ENCODE peak calls at places on chromosomes 1 and 21, in ten cellular contexts. One of them, this sample, is unnamed. For H3K4me1, the result is how much of the 10 kb centered on the place peaks cover.

GRCh38 chr1:173297798-173298391 is 90.8 kb upstream of the TNFSF4 start:
- DNase-seq in suprapubic skin: no peak
- DNase-seq in K562: no peak
- DNase-seq in H1: no peak
- DNase-seq in sigmoid colon: no peak
- DNase-seq in upper lobe of left lung: no peak
- DNase-seq in GM12878: peak
- DNase-seq in stomach: no peak
- DNase-seq in SK-N-SH: no peak
- DNase-seq in transverse colon: no peak
- DNase-seq in this sample: no peak

GRCh38 chr1:72282271-72282656 is at the start of gene NEGR1:
- DNase-seq in SK-N-SH: peak
- DNase-seq in H1: peak
- DNase-seq in K562: no peak
- DNase-seq in suprapubic skin: peak
- DNase-seq in transverse colon: peak
- DNase-seq in stomach: no peak
- DNase-seq in GM12878: no peak
- DNase-seq in upper lobe of left lung: peak
- DNase-seq in sigmoid colon: peak
- DNase-seq in this sample: peak

GRCh38 chr1:226608699-226609505 is 60.3 kb downstream of the STUM start:
- DNase-seq in upper lobe of left lung: peak
- DNase-seq in sigmoid colon: peak
- DNase-seq in suprapubic skin: no peak
- DNase-seq in H1: peak
- DNase-seq in GM12878: no peak
- DNase-seq in K562: peak
- DNase-seq in stomach: peak
- DNase-seq in SK-N-SH: peak
- DNase-seq in transverse colon: peak
- DNase-seq in this sample: no peak

GRCh38 chr21:24225432-24225831 is 1381.8 kb downstream of the MRPL39 start:
- DNase-seq in transverse colon: no peak
- DNase-seq in GM12878: no peak
- DNase-seq in SK-N-SH: no peak
- DNase-seq in H1: no peak
- DNase-seq in upper lobe of left lung: no peak
- DNase-seq in suprapubic skin: no peak
- DNase-seq in K562: no peak
- DNase-seq in sigmoid colon: no peak
- DNase-seq in stomach: no peak
- DNase-seq in this sample: no peak

GRCh38 chr21:42732033-42732410 is 78.6 kb downstream of the PDE9A start:
- DNase-seq in stomach: no peak
- DNase-seq in K562: no peak
- DNase-seq in suprapubic skin: no peak
- DNase-seq in transverse colon: peak
- DNase-seq in upper lobe of left lung: peak
- DNase-seq in GM12878: no peak
- DNase-seq in sigmoid colon: peak
- DNase-seq in SK-N-SH: no peak
- DNase-seq in H1: no peak
- DNase-seq in this sample: no peak

GRCh38 chr1:89022167-89022959 is at the start of gene GBP3:
- DNase-seq in transverse colon: no peak
- DNase-seq in sigmoid colon: no peak
- DNase-seq in GM12878: peak
- DNase-seq in H1: no peak
- DNase-seq in SK-N-SH: no peak
- DNase-seq in suprapubic skin: no peak
- DNase-seq in upper lobe of left lung: no peak
- DNase-seq in K562: no peak
- DNase-seq in stomach: no peak
- DNase-seq in this sample: no peak

GRCh38 chr21:41761211-41762181 is 5.4 kb downstream of the RIPK4 start:
- DNase-seq in stomach: peak
- DNase-seq in transverse colon: no peak
- DNase-seq in sigmoid colon: peak
- DNase-seq in suprapubic skin: no peak
- DNase-seq in H1: no peak
- DNase-seq in GM12878: no peak
- DNase-seq in K562: no peak
- DNase-seq in upper lobe of left lung: peak
- DNase-seq in SK-N-SH: no peak
- DNase-seq in this sample: no peak

GRCh38 chr1:2072109-2072806 is 22.0 kb downstream of the PRKCZ start:
- DNase-seq in suprapubic skin: no peak
- DNase-seq in GM12878: no peak
- DNase-seq in K562: no peak
- DNase-seq in stomach: no peak
- DNase-seq in upper lobe of left lung: peak
- DNase-seq in H1: no peak
- DNase-seq in sigmoid colon: no peak
- DNase-seq in SK-N-SH: no peak
- DNase-seq in transverse colon: peak
- DNase-seq in this sample: no peak

GRCh38 chr21:39064325-39065012 is 118.8 kb downstream of the PSMG1 start:
- DNase-seq in H1: no peak
- DNase-seq in SK-N-SH: no peak
- DNase-seq in GM12878: no peak
- DNase-seq in suprapubic skin: no peak
- DNase-seq in K562: no peak
- DNase-seq in stomach: no peak
- DNase-seq in transverse colon: no peak
- DNase-seq in upper lobe of left lung: no peak
- DNase-seq in sigmoid colon: no peak
- DNase-seq in this sample: no peak

GRCh38 chr21:39066829-39067785 is 116.1 kb downstream of the PSMG1 start:
- DNase-seq in H1: no peak
- DNase-seq in stomach: no peak
- DNase-seq in GM12878: no peak
- DNase-seq in sigmoid colon: no peak
- DNase-seq in K562: no peak
- DNase-seq in transverse colon: no peak
- DNase-seq in suprapubic skin: no peak
- DNase-seq in SK-N-SH: no peak
- DNase-seq in upper lobe of left lung: no peak
- DNase-seq in this sample: no peak

GRCh38 chr21:39062196-39062900 is 120.9 kb downstream of the PSMG1 start:
- DNase-seq in H1: no peak
- DNase-seq in GM12878: no peak
- DNase-seq in suprapubic skin: no peak
- DNase-seq in stomach: no peak
- DNase-seq in K562: no peak
- DNase-seq in sigmoid colon: no peak
- DNase-seq in SK-N-SH: no peak
- DNase-seq in transverse colon: no peak
- DNase-seq in upper lobe of left lung: peak
- DNase-seq in this sample: no peak

GRCh38 chr21:39063517-39063916 is 119.7 kb downstream of the PSMG1 start:
- DNase-seq in GM12878: no peak
- DNase-seq in suprapubic skin: no peak
- DNase-seq in H1: no peak
- DNase-seq in stomach: no peak
- DNase-seq in K562: no peak
- DNase-seq in SK-N-SH: no peak
- DNase-seq in transverse colon: no peak
- DNase-seq in sigmoid colon: no peak
- DNase-seq in upper lobe of left lung: no peak
- DNase-seq in this sample: no peak

GRCh38 chr21:39065912-39066311 is 117.3 kb downstream of the PSMG1 start:
- DNase-seq in sigmoid colon: no peak
- DNase-seq in stomach: no peak
- DNase-seq in transverse colon: no peak
- DNase-seq in GM12878: no peak
- DNase-seq in H1: no peak
- DNase-seq in suprapubic skin: no peak
- DNase-seq in K562: no peak
- DNase-seq in upper lobe of left lung: no peak
- DNase-seq in SK-N-SH: no peak
- DNase-seq in this sample: no peak
- TF ChIP-seq POLR2AphosphoS5 in sigmoid colon: no peak
- TF ChIP-seq POLR2AphosphoS5 in stomach: no peak
- TF ChIP-seq POLR2AphosphoS5 in transverse colon: no peak
- TF ChIP-seq POLR2AphosphoS5 in GM12878: no peak
- TF ChIP-seq POLR2AphosphoS5 in H1: no peak
- TF ChIP-seq POLR2AphosphoS5 in suprapubic skin: no peak
- TF ChIP-seq POLR2AphosphoS5 in K562: no peak
- TF ChIP-seq POLR2AphosphoS5 in upper lobe of left lung: no peak
- TF ChIP-seq POLR2AphosphoS5 in SK-N-SH: no peak
- TF ChIP-seq POLR2AphosphoS5 in this sample: no peak

GRCh38 chr1:182633657-182634281 is 29.6 kb upstream of the RGS16 start:
- DNase-seq in transverse colon: no peak
- DNase-seq in suprapubic skin: no peak
- DNase-seq in K562: no peak
- DNase-seq in GM12878: no peak
- DNase-seq in sigmoid colon: no peak
- DNase-seq in stomach: no peak
- DNase-seq in upper lobe of left lung: no peak
- DNase-seq in H1: no peak
- DNase-seq in SK-N-SH: peak
- DNase-seq in this sample: no peak
- TF ChIP-seq EP300 in transverse colon: no peak
- TF ChIP-seq EP300 in suprapubic skin: no peak
- TF ChIP-seq EP300 in K562: no peak
- TF ChIP-seq EP300 in GM12878: no peak
- TF ChIP-seq EP300 in sigmoid colon: no peak
- TF ChIP-seq EP300 in stomach: no peak
- TF ChIP-seq EP300 in upper lobe of left lung: no peak
- TF ChIP-seq EP300 in H1: no peak
- TF ChIP-seq EP300 in SK-N-SH: peak
- TF ChIP-seq EP300 in this sample: no peak

GRCh38 chr1:5619469-5619868 is 372.8 kb downstream of the NPHP4 start:
- DNase-seq in suprapubic skin: no peak
- DNase-seq in transverse colon: no peak
- DNase-seq in upper lobe of left lung: no peak
- DNase-seq in K562: no peak
- DNase-seq in H1: no peak
- DNase-seq in stomach: no peak
- DNase-seq in sigmoid colon: no peak
- DNase-seq in SK-N-SH: no peak
- DNase-seq in GM12878: no peak
- DNase-seq in this sample: peak

GRCh38 chr1:5616366-5617178 is 375.7 kb downstream of the NPHP4 start:
- DNase-seq in GM12878: no peak
- DNase-seq in transverse colon: no peak
- DNase-seq in stomach: no peak
- DNase-seq in H1: peak
- DNase-seq in SK-N-SH: no peak
- DNase-seq in suprapubic skin: peak
- DNase-seq in sigmoid colon: no peak
- DNase-seq in upper lobe of left lung: no peak
- DNase-seq in K562: no peak
- DNase-seq in this sample: peak

GRCh38 chr1:5615076-5615475 is 377.1 kb downstream of the NPHP4 start:
- DNase-seq in suprapubic skin: no peak
- DNase-seq in K562: no peak
- DNase-seq in transverse colon: no peak
- DNase-seq in sigmoid colon: no peak
- DNase-seq in H1: no peak
- DNase-seq in upper lobe of left lung: no peak
- DNase-seq in SK-N-SH: no peak
- DNase-seq in stomach: no peak
- DNase-seq in GM12878: no peak
- DNase-seq in this sample: peak

GRCh38 chr1:5620418-5620817 is 371.8 kb downstream of the NPHP4 start:
- DNase-seq in H1: no peak
- DNase-seq in stomach: no peak
- DNase-seq in transverse colon: no peak
- DNase-seq in K562: no peak
- DNase-seq in GM12878: no peak
- DNase-seq in upper lobe of left lung: no peak
- DNase-seq in SK-N-SH: peak
- DNase-seq in sigmoid colon: no peak
- DNase-seq in suprapubic skin: no peak
- DNase-seq in this sample: peak

DNA sequence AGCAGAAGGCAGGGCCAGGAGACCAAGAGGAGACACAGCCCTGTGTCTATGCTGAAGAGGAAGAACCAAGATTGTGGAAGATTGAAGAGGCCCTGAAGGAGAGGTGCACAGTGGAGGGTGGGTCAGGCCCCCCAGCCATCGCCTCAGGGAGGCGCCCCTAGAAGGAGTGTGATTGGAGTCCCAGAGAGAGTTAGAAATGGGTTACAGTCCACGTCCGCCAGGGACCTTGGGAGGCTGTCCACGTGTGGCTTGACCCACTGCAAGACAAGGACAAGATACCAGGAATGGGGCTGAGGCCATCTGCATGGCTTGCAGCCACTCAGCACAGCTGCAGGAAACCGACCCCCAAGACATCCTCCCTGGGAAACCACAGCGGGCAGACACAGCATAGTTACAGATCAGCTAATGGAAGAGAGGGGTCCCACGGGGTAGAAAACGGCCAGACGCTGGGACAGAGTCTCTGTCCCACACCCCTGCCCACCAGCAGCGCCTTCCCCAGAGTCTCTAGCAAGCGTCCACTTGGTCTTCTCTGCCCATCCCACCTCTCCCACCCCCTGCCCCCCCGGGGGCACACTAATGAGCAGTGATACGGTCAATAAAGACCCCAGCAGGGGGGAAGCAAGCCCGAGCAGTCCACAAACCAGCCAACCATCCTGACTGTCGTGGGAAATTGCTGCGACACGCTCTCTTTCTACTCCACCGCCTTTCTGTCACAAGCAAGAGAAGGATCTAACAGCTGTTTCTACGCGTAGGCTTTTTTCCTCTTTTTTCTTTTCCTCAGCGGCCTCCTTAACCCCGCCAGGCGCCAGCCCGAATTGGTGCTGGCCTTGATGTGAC is 374.8 kb downstream of the NPHP4 start:
- DNase-seq in sigmoid colon: no peak
- DNase-seq in upper lobe of left lung: peak
- DNase-seq in transverse colon: no peak
- DNase-seq in SK-N-SH: no peak
- DNase-seq in GM12878: no peak
- DNase-seq in H1: no peak
- DNase-seq in K562: no peak
- DNase-seq in stomach: no peak
- DNase-seq in suprapubic skin: peak
- DNase-seq in this sample: peak
- H3K4me1 ChIP-seq in sigmoid colon: under half
- H3K4me1 ChIP-seq in upper lobe of left lung: under half
- H3K4me1 ChIP-seq in transverse colon: under half
- H3K4me1 ChIP-seq in SK-N-SH: under half
- H3K4me1 ChIP-seq in GM12878: under half
- H3K4me1 ChIP-seq in H1: under half
- H3K4me1 ChIP-seq in K562: under half
- H3K4me1 ChIP-seq in stomach: under half
- H3K4me1 ChIP-seq in suprapubic skin: under half
- H3K4me1 ChIP-seq in this sample: under half

DNA sequence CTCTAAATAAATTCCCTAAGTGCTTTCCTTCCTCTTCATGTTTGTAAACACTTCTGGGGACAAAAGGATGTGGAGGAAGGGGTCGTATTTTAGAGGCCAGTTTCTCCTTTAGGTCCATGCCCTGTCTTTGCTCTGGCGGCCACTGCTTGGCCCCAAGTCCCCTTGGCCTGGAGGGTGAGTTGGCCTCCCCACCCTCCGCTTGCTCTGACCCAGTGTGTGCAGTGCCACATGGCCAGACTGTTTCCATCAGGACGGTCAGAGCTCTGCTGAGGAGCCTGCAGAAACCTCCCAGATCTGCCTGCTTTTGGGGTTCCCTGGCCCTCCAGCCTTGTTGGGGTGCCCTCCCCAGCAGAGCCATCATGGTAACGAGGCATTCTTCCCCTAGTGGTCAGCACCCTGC is 127.8 kb downstream of the CAMTA1 start:
- DNase-seq in GM12878: no peak
- DNase-seq in H1: no peak
- DNase-seq in suprapubic skin: no peak
- DNase-seq in stomach: no peak
- DNase-seq in upper lobe of left lung: no peak
- DNase-seq in SK-N-SH: no peak
- DNase-seq in transverse colon: no peak
- DNase-seq in K562: no peak
- DNase-seq in sigmoid colon: no peak
- DNase-seq in this sample: no peak
- TF ChIP-seq POLR2AphosphoS5 in GM12878: no peak
- TF ChIP-seq POLR2AphosphoS5 in H1: no peak
- TF ChIP-seq POLR2AphosphoS5 in suprapubic skin: no peak
- TF ChIP-seq POLR2AphosphoS5 in stomach: no peak
- TF ChIP-seq POLR2AphosphoS5 in upper lobe of left lung: no peak
- TF ChIP-seq POLR2AphosphoS5 in SK-N-SH: no peak
- TF ChIP-seq POLR2AphosphoS5 in transverse colon: no peak
- TF ChIP-seq POLR2AphosphoS5 in K562: no peak
- TF ChIP-seq POLR2AphosphoS5 in sigmoid colon: no peak
- TF ChIP-seq POLR2AphosphoS5 in this sample: no peak